ENCODE peak calls at places on chromosomes 13 and 19, in eight cellular contexts. One of them, this sample, is unnamed.

GRCh38 chr19:29587518-29587986 is 18.5 kb upstream of the POP4 start:
- DNase-seq in GM23338: no peak
- DNase-seq in A549: no peak
- DNase-seq in K562: no peak
- DNase-seq in SK-N-SH: no peak
- DNase-seq in HepG2: no peak
- DNase-seq in GM12878: peak; percentile 76
- DNase-seq in HCT116: no peak
- DNase-seq in this sample: no peak

GRCh38 chr13:98657506-98658085 is 80.7 kb upstream of the STK24 start:
- DNase-seq in GM23338: no peak
- DNase-seq in A549: no peak
- DNase-seq in K562: no peak
- DNase-seq in SK-N-SH: peak; percentile 48
- DNase-seq in HepG2: no peak
- DNase-seq in GM12878: no peak
- DNase-seq in HCT116: no peak
- DNase-seq in this sample: no peak

GRCh38 chr13:91381371-91381770 is 17.1 kb upstream of the GPC5 start:
- DNase-seq in GM23338: no peak
- DNase-seq in A549: no peak
- DNase-seq in K562: peak; percentile 60
- DNase-seq in SK-N-SH: peak; percentile 14
- DNase-seq in HepG2: no peak
- DNase-seq in GM12878: no peak
- DNase-seq in HCT116: no peak
- DNase-seq in this sample: no peak

GRCh38 chr13:110442946-110443632 is 118.4 kb downstream of the RAB20 start:
- DNase-seq in GM23338: no peak
- DNase-seq in A549: no peak
- DNase-seq in K562: no peak
- DNase-seq in SK-N-SH: no peak
- DNase-seq in HepG2: no peak
- DNase-seq in GM12878: no peak
- DNase-seq in HCT116: no peak
- DNase-seq in this sample: no peak

GRCh38 chr13:91904005-91904404 is 505.6 kb downstream of the GPC5 start:
- DNase-seq in GM23338: no peak
- DNase-seq in A549: no peak
- DNase-seq in K562: no peak
- DNase-seq in SK-N-SH: no peak
- DNase-seq in HepG2: no peak
- DNase-seq in GM12878: peak; percentile 30
- DNase-seq in HCT116: no peak
- DNase-seq in this sample: no peak

GRCh38 chr13:113907637-113908617 is 44.1 kb upstream of the GAS6 start:
- DNase-seq in GM23338: no peak
- DNase-seq in A549: no peak
- DNase-seq in K562: no peak
- DNase-seq in SK-N-SH: no peak
- DNase-seq in HepG2: no peak
- DNase-seq in GM12878: no peak
- DNase-seq in HCT116: no peak
- DNase-seq in this sample: no peak

GRCh38 chr19:36215276-36216171 is 618 bp downstream of the ZNF146 start:
- DNase-seq in GM23338: peak; percentile 51
- DNase-seq in A549: peak; percentile 57
- DNase-seq in K562: peak; percentile 57
- DNase-seq in SK-N-SH: peak; percentile 36
- DNase-seq in HepG2: no peak
- DNase-seq in GM12878: no peak
- DNase-seq in HCT116: no peak
- DNase-seq in this sample: no peak

GRCh38 chr13:35621989-35622388 is 145.5 kb upstream of the MAB21L1 start:
- DNase-seq in GM23338: no peak
- DNase-seq in A549: no peak
- DNase-seq in K562: no peak
- DNase-seq in SK-N-SH: no peak
- DNase-seq in HepG2: no peak
- DNase-seq in GM12878: no peak
- DNase-seq in HCT116: no peak
- DNase-seq in this sample: no peak

GRCh38 chr19:2477141-2477710 is 1.3 kb downstream of the GADD45B start:
- DNase-seq in GM23338: no peak
- DNase-seq in A549: no peak
- DNase-seq in K562: no peak
- DNase-seq in SK-N-SH: no peak
- DNase-seq in HepG2: no peak
- DNase-seq in GM12878: no peak
- DNase-seq in HCT116: no peak
- DNase-seq in this sample: no peak

GRCh38 chr13:35927554-35927953 is 203.6 kb downstream of the DCLK1 start:
- DNase-seq in GM23338: no peak
- DNase-seq in A549: peak; percentile 21
- DNase-seq in K562: peak; percentile 6
- DNase-seq in SK-N-SH: no peak
- DNase-seq in HepG2: no peak
- DNase-seq in GM12878: no peak
- DNase-seq in HCT116: no peak
- DNase-seq in this sample: peak; percentile 4

GRCh38 chr13:111422352-111422751 is 101.9 kb downstream of the TEX29 start:
- DNase-seq in GM23338: no peak
- DNase-seq in A549: no peak
- DNase-seq in K562: no peak
- DNase-seq in SK-N-SH: no peak
- DNase-seq in HepG2: no peak
- DNase-seq in GM12878: no peak
- DNase-seq in HCT116: no peak
- DNase-seq in this sample: no peak

GRCh38 chr13:25371608-25372274 is at the start of gene ATP8A2:
- DNase-seq in GM23338: peak; percentile 58
- DNase-seq in A549: no peak
- DNase-seq in K562: peak; percentile 24
- DNase-seq in SK-N-SH: peak; percentile 82
- DNase-seq in HepG2: no peak
- DNase-seq in GM12878: no peak
- DNase-seq in HCT116: no peak
- DNase-seq in this sample: no peak

GRCh38 chr13:113187263-113187669 is 21.2 kb downstream of the PCID2 start:
- DNase-seq in GM23338: no peak
- DNase-seq in A549: peak; percentile 94
- DNase-seq in K562: peak; percentile 69
- DNase-seq in SK-N-SH: peak; percentile 45
- DNase-seq in HepG2: peak; percentile 83
- DNase-seq in GM12878: no peak
- DNase-seq in HCT116: peak; percentile 98
- DNase-seq in this sample: peak; percentile 91

GRCh38 chr13:83423361-83423760 is 458.9 kb downstream of the SLITRK1 start:
- DNase-seq in GM23338: no peak
- DNase-seq in A549: no peak
- DNase-seq in K562: no peak
- DNase-seq in SK-N-SH: no peak
- DNase-seq in HepG2: no peak
- DNase-seq in GM12878: no peak
- DNase-seq in HCT116: no peak
- DNase-seq in this sample: no peak

GRCh38 chr13:50319603-50320296 is 304.5 kb downstream of the KCNRG start:
- DNase-seq in GM23338: no peak
- DNase-seq in A549: no peak
- DNase-seq in K562: peak; percentile 78
- DNase-seq in SK-N-SH: no peak
- DNase-seq in HepG2: peak; percentile 24
- DNase-seq in GM12878: no peak
- DNase-seq in HCT116: no peak
- DNase-seq in this sample: no peak

GRCh38 chr13:101451641-101452040 is 834 bp upstream of the ITGBL1 start:
- DNase-seq in GM23338: no peak
- DNase-seq in A549: no peak
- DNase-seq in K562: no peak
- DNase-seq in SK-N-SH: no peak
- DNase-seq in HepG2: no peak
- DNase-seq in GM12878: no peak
- DNase-seq in HCT116: no peak
- DNase-seq in this sample: no peak
- H3K4me1 ChIP-seq in GM23338: peaks cover 18% of the 10 kb centered on the region
- H3K4me1 ChIP-seq in A549: peaks cover 72% of the 10 kb centered on the region
- H3K4me1 ChIP-seq in K562: no peaks in the 10 kb centered on the region
- H3K4me1 ChIP-seq in SK-N-SH: peaks cover 11% of the 10 kb centered on the region
- H3K4me1 ChIP-seq in HepG2: no peaks in the 10 kb centered on the region
- H3K4me1 ChIP-seq in GM12878: no peaks in the 10 kb centered on the region
- H3K4me1 ChIP-seq in HCT116: peaks cover 18% of the 10 kb centered on the region
- H3K4me1 ChIP-seq in this sample: peaks cover 34% of the 10 kb centered on the region

DNA sequence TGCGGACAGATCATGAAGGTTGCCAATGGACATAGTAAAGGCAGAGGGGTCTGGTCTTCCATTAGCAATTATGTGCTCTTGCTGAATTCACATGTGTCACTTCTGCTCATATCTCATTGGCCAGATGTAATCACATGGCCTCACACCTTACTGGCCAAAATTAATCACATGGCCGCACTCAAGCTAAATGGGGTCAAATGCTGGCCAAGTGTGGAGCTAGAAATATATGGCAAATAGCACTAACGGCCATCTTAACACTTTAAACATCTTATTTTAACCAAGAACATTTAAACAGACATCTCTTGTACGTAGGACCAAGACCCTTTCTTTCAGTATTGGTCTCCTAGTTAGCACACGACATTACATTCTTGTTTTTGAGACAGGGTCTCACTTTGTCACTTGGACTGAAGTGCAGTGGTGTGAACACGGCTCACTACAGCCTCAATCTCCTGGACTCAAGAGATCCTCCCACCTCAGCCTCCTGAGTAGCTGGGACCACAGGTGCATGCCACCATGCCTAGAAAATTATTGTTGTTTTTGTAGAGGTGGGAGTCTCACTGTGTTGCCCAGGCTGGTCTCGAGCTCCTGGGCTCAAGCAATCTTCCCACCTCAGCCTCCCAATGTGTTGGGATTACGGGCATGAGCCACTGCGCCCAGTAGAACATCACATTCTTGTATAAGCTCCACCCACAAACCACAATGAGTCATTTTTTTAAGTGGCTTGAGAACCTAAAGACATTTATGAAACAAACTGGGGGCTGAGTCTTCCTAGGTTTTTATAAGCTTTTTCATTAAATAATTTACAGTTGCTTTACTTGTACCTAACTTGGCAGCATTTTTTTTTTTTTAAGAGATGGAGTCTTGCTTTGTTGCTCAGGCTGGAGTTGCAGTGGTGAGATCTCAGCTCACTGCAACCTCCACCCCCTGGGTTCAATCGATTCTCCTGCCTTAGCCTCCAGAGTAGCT is 2.9 kb upstream of the PTOV1 start:
- DNase-seq in GM23338: no peak
- DNase-seq in A549: no peak
- DNase-seq in K562: peak; percentile 86
- DNase-seq in SK-N-SH: no peak
- DNase-seq in HepG2: no peak
- DNase-seq in GM12878: no peak
- DNase-seq in HCT116: peak; percentile 46
- DNase-seq in this sample: no peak
- TF ChIP-seq REST in GM23338: no peak
- TF ChIP-seq REST in A549: no peak
- TF ChIP-seq REST in K562: no peak
- TF ChIP-seq REST in SK-N-SH: no peak
- TF ChIP-seq REST in HepG2: no peak
- TF ChIP-seq REST in GM12878: no peak
- TF ChIP-seq REST in HCT116: no peak
- TF ChIP-seq REST in this sample: no peak

DNA sequence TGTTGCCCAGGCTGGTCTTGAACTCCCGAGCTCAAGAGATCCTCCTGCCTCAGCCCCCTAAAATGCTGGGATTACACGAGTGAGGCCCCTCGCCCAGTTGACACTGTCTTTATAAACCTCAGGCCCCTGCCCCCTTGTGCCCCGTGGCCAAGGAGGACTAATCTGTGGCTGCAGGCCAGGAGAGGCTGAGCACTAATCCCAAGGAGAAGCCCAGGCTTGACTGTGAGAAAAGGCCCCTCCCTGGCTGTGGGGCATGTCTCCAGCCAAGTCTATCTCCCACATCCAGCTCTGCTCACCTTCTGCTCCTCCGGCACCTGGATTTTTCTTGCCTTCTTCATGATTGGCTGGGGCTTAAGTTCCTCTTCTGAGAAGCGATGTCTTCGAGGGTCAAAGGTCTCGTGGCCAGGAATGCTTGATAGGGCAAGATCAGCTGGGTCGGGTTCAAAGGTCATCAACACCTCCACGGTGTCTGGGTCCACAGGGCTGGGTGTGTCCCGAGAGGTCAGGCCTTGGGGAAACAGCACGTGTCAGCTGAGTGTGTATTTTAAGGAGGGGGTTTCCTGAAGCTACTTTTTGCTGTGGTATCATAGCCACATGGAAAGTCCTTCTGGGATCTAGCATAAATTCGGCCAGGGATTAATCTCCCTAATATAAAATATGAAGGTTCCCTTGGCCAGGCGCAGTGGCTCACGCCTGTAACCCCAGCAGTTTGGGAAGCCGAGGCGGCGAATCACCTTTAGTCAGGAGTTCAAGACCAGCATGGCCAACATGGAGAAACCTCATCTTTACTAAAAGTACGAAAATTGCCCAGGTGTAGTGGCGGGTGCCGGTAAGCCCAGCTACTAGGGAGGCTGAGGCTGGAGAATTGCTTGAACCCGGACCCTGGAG is 3.8 kb downstream of the DBP start:
- DNase-seq in GM23338: no peak
- DNase-seq in A549: no peak
- DNase-seq in K562: peak; percentile 92
- DNase-seq in SK-N-SH: no peak
- DNase-seq in HepG2: no peak
- DNase-seq in GM12878: no peak
- DNase-seq in HCT116: no peak
- DNase-seq in this sample: no peak
- H3K4me3 ChIP-seq in GM23338: no peak overlapping the region
- H3K4me3 ChIP-seq in A549: no peak overlapping the region
- H3K4me3 ChIP-seq in K562: no peak overlapping the region
- H3K4me3 ChIP-seq in SK-N-SH: no peak overlapping the region
- H3K4me3 ChIP-seq in HepG2: peak overlapping the region; percentile 47
- H3K4me3 ChIP-seq in GM12878: peak overlapping the region; percentile 66
- H3K4me3 ChIP-seq in HCT116: peak overlapping the region; percentile 83
- H3K4me3 ChIP-seq in this sample: no peak overlapping the region

DNA sequence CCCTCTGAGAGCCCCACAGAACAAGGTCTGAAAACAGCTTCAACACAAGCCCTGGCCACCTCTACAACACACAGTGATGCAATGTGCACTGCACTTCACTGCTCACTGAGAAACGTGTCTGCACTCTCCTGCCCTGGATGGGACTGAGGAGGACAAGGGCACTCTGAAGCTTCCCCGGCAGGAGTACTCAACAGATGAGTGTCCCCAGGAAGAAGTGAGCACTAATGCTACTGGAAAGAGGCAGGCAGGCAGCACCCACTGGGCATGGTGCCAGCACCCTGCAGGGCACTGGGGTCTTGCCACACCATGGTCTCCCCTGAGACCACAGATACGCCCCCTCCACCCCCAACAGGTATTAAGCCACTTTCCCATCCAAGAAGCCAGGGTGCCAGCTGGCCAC is 17.7 kb upstream of the SLC35E1 start:
- DNase-seq in GM23338: no peak
- DNase-seq in A549: no peak
- DNase-seq in K562: no peak
- DNase-seq in SK-N-SH: peak; percentile 49
- DNase-seq in HepG2: no peak
- DNase-seq in GM12878: no peak
- DNase-seq in HCT116: no peak
- DNase-seq in this sample: no peak
- H3K4me1 ChIP-seq in GM23338: peaks cover 38% of the 10 kb centered on the region
- H3K4me1 ChIP-seq in A549: peaks cover 25% of the 10 kb centered on the region
- H3K4me1 ChIP-seq in K562: peaks cover 68% of the 10 kb centered on the region
- H3K4me1 ChIP-seq in SK-N-SH: peaks cover 72% of the 10 kb centered on the region
- H3K4me1 ChIP-seq in HepG2: peaks cover 2% of the 10 kb centered on the region
- H3K4me1 ChIP-seq in GM12878: peaks cover 80% of the 10 kb centered on the region
- H3K4me1 ChIP-seq in HCT116: peaks cover 7% of the 10 kb centered on the region
- H3K4me1 ChIP-seq in this sample: peaks cover 44% of the 10 kb centered on the region